ENCODE peak calls at places on chromosomes 6 and 20, in nine cellular contexts. C is right cardiac atrium; R is psoas muscle; Y is SK-MEL-5; L is T-helper 1 cell; F is stimulated activated CD4-positive, alpha-beta T cell treated with anti-CD3 and anti-CD28 coated beads, Interleukin-4, amount 100 ng/mL, for 4 hours; X is amygdala; T is glutamatergic neuron; J is activated CD4-positive, CD25-positive, alpha-beta regulatory T cell. P is an unnamed sample.

GRCh38 chr6:37674161-37674560 is 23.5 kb downstream of the MDGA1 start:
- DNase-seq in C (no peak), J (no peak), L (no peak), F (no peak), R (no peak), Y (peak), X (peak), T (peak), P (no peak)

GRCh38 chr20:18213002-18213401 is 75.3 kb upstream of the ZNF133 start:
- DNase-seq in T (no peak), Y (no peak), X (no peak), R (no peak), J (no peak), L (no peak), F (no peak), C (no peak), P (no peak)

GRCh38 chr20:62311150-62311549 is 8.4 kb downstream of the ADRM1 start:
- DNase-seq in R (no peak), J (no peak), L (no peak), Y (no peak), C (no peak), T (no peak), X (no peak), F (no peak), P (no peak)

GRCh38 chr20:54995553-54995952 is 520.2 kb downstream of the DOK5 start:
- DNase-seq in C (no peak), R (no peak), F (no peak), X (no peak), Y (no peak), J (no peak), T (no peak), L (no peak), P (no peak)

GRCh38 chr6:7215140-7215539 is 97.9 kb downstream of the SSR1 start:
- DNase-seq in X (no peak), R (peak), Y (no peak), L (no peak), T (no peak), J (no peak), F (no peak), C (no peak), P (no peak)

GRCh38 chr6:157019115-157019628 is 242.0 kb downstream of the ARID1B start:
- DNase-seq in X (no peak), C (no peak), T (no peak), L (no peak), J (no peak), R (no peak), Y (peak), F (no peak), P (no peak)

GRCh38 chr6:112215901-112216300 is 38.5 kb downstream of the LAMA4 start:
- DNase-seq in R (no peak), C (no peak), X (no peak), F (no peak), L (no peak), Y (no peak), T (no peak), J (no peak), P (no peak)

GRCh38 chr6:168280020-168280898 is 39.3 kb downstream of the DACT2 start:
- DNase-seq in R (no peak), X (no peak), C (no peak), Y (no peak), L (no peak), T (no peak), J (no peak), F (no peak), P (no peak)

GRCh38 chr20:19540401-19540800 is 217.7 kb upstream of the RIN2 start:
- DNase-seq in Y (no peak), F (peak), R (no peak), T (no peak), C (no peak), J (no peak), L (no peak), X (peak), P (no peak)

GRCh38 chr20:44098657-44099056 is 88.3 kb downstream of the JPH2 start:
- DNase-seq in R (no peak), L (no peak), F (no peak), X (no peak), Y (no peak), C (no peak), T (no peak), J (no peak), P (no peak)

P was measured in WTC11.